ENCODE peak calls at places on chromosome 11, in nine cellular contexts. One of them, this sample, is unnamed.

GRCh38 chr11:63920126-63920869 is 3.3 kb upstream of the RCOR2 start:
- DNase-seq in IMR-90: no peak
- DNase-seq in MM.1S: no peak
- DNase-seq in heart left ventricle: peak; percentile 95
- DNase-seq in tibial artery: peak; percentile 61
- DNase-seq in testis: peak; percentile 73
- DNase-seq in adrenal gland: peak; percentile 88
- DNase-seq in lower lobe of right lung: no peak
- DNase-seq in right lobe of liver: no peak
- DNase-seq in this sample: peak; percentile 87

GRCh38 chr11:75734491-75735180 is 17.0 kb downstream of the MOGAT2 start:
- DNase-seq in IMR-90: no peak
- DNase-seq in MM.1S: peak; percentile 25
- DNase-seq in heart left ventricle: no peak
- DNase-seq in tibial artery: no peak
- DNase-seq in testis: no peak
- DNase-seq in adrenal gland: no peak
- DNase-seq in lower lobe of right lung: no peak
- DNase-seq in right lobe of liver: peak; percentile 80
- DNase-seq in this sample: no peak

GRCh38 chr11:111561801-111562325 is 21.3 kb downstream of the LAYN start:
- DNase-seq in IMR-90: peak; percentile 86
- DNase-seq in MM.1S: no peak
- DNase-seq in heart left ventricle: no peak
- DNase-seq in tibial artery: no peak
- DNase-seq in testis: no peak
- DNase-seq in adrenal gland: no peak
- DNase-seq in lower lobe of right lung: no peak
- DNase-seq in right lobe of liver: no peak
- DNase-seq in this sample: no peak

GRCh38 chr11:77074205-77074604 is 7.4 kb downstream of the CAPN5 start:
- DNase-seq in IMR-90: no peak
- DNase-seq in MM.1S: no peak
- DNase-seq in heart left ventricle: no peak
- DNase-seq in tibial artery: no peak
- DNase-seq in testis: no peak
- DNase-seq in adrenal gland: peak; percentile 30
- DNase-seq in lower lobe of right lung: peak; percentile 46
- DNase-seq in right lobe of liver: peak; percentile 40
- DNase-seq in this sample: peak; percentile 59

GRCh38 chr11:124108158-124108557 is 7.1 kb upstream of the VWA5A start:
- DNase-seq in IMR-90: peak; percentile 15
- DNase-seq in MM.1S: peak; percentile 23
- DNase-seq in heart left ventricle: no peak
- DNase-seq in tibial artery: no peak
- DNase-seq in testis: peak; percentile 26
- DNase-seq in adrenal gland: no peak
- DNase-seq in lower lobe of right lung: no peak
- DNase-seq in right lobe of liver: no peak
- DNase-seq in this sample: no peak

GRCh38 chr11:34405079-34405858 is 33.5 kb upstream of the CAT start:
- DNase-seq in IMR-90: no peak
- DNase-seq in MM.1S: no peak
- DNase-seq in heart left ventricle: no peak
- DNase-seq in tibial artery: no peak
- DNase-seq in testis: no peak
- DNase-seq in adrenal gland: peak; percentile 64
- DNase-seq in lower lobe of right lung: no peak
- DNase-seq in right lobe of liver: no peak
- DNase-seq in this sample: no peak

GRCh38 chr11:130118636-130119387 is 40.8 kb upstream of the ST14 start:
- DNase-seq in IMR-90: no peak
- DNase-seq in MM.1S: peak; percentile 52
- DNase-seq in heart left ventricle: no peak
- DNase-seq in tibial artery: no peak
- DNase-seq in testis: no peak
- DNase-seq in adrenal gland: no peak
- DNase-seq in lower lobe of right lung: no peak
- DNase-seq in right lobe of liver: no peak
- DNase-seq in this sample: no peak

GRCh38 chr11:117226388-117227385 is 5.2 kb downstream of the PCSK7 start:
- DNase-seq in IMR-90: peak; percentile 78
- DNase-seq in MM.1S: peak; percentile 74
- DNase-seq in heart left ventricle: no peak
- DNase-seq in tibial artery: no peak
- DNase-seq in testis: peak; percentile 60
- DNase-seq in adrenal gland: peak; percentile 70
- DNase-seq in lower lobe of right lung: no peak
- DNase-seq in right lobe of liver: peak; percentile 55
- DNase-seq in this sample: peak; percentile 63

GRCh38 chr11:45885921-45886721 is 670 bp downstream of the MAPK8IP1 start:
- DNase-seq in IMR-90: no peak
- DNase-seq in MM.1S: no peak
- DNase-seq in heart left ventricle: no peak
- DNase-seq in tibial artery: no peak
- DNase-seq in testis: no peak
- DNase-seq in adrenal gland: no peak
- DNase-seq in lower lobe of right lung: no peak
- DNase-seq in right lobe of liver: no peak
- DNase-seq in this sample: no peak

GRCh38 chr11:123478352-123478986 is 48.4 kb downstream of the GRAMD1B start:
- DNase-seq in IMR-90: peak; percentile 85
- DNase-seq in MM.1S: peak; percentile 56
- DNase-seq in heart left ventricle: peak; percentile 50
- DNase-seq in tibial artery: no peak
- DNase-seq in testis: peak; percentile 60
- DNase-seq in adrenal gland: peak; percentile 74
- DNase-seq in lower lobe of right lung: no peak
- DNase-seq in right lobe of liver: no peak
- DNase-seq in this sample: peak; percentile 46

GRCh38 chr11:76380161-76380976 is 563 bp downstream of the THAP12 start:
- DNase-seq in IMR-90: peak; percentile 13
- DNase-seq in MM.1S: peak; percentile 40
- DNase-seq in heart left ventricle: peak; percentile 45
- DNase-seq in tibial artery: peak; percentile 23
- DNase-seq in testis: peak; percentile 54
- DNase-seq in adrenal gland: peak; percentile 36
- DNase-seq in lower lobe of right lung: peak; percentile 62
- DNase-seq in right lobe of liver: no peak
- DNase-seq in this sample: no peak

GRCh38 chr11:81700061-81700460 is 1033.6 kb downstream of the FAM181B start:
- DNase-seq in IMR-90: no peak
- DNase-seq in MM.1S: no peak
- DNase-seq in heart left ventricle: no peak
- DNase-seq in tibial artery: no peak
- DNase-seq in testis: no peak
- DNase-seq in adrenal gland: no peak
- DNase-seq in lower lobe of right lung: no peak
- DNase-seq in right lobe of liver: no peak
- DNase-seq in this sample: no peak

GRCh38 chr11:128503231-128503991 is 83.9 kb downstream of the ETS1 start:
- DNase-seq in IMR-90: peak; percentile 96
- DNase-seq in MM.1S: no peak
- DNase-seq in heart left ventricle: no peak
- DNase-seq in tibial artery: no peak
- DNase-seq in testis: no peak
- DNase-seq in adrenal gland: no peak
- DNase-seq in lower lobe of right lung: no peak
- DNase-seq in right lobe of liver: no peak
- DNase-seq in this sample: no peak

GRCh38 chr11:9530901-9531625 is 42.4 kb upstream of the WEE1 start:
- DNase-seq in IMR-90: no peak
- DNase-seq in MM.1S: no peak
- DNase-seq in heart left ventricle: no peak
- DNase-seq in tibial artery: no peak
- DNase-seq in testis: no peak
- DNase-seq in adrenal gland: no peak
- DNase-seq in lower lobe of right lung: peak; percentile 54
- DNase-seq in right lobe of liver: no peak
- DNase-seq in this sample: no peak

GRCh38 chr11:9761441-9761945 is 97.6 kb downstream of the SWAP70 start:
- DNase-seq in IMR-90: no peak
- DNase-seq in MM.1S: no peak
- DNase-seq in heart left ventricle: no peak
- DNase-seq in tibial artery: no peak
- DNase-seq in testis: no peak
- DNase-seq in adrenal gland: no peak
- DNase-seq in lower lobe of right lung: no peak
- DNase-seq in right lobe of liver: no peak
- DNase-seq in this sample: no peak

GRCh38 chr11:64751580-64751979 is 7.6 kb upstream of the RASGRP2 start:
- DNase-seq in IMR-90: no peak
- DNase-seq in MM.1S: no peak
- DNase-seq in heart left ventricle: no peak
- DNase-seq in tibial artery: peak; percentile 10
- DNase-seq in testis: no peak
- DNase-seq in adrenal gland: no peak
- DNase-seq in lower lobe of right lung: no peak
- DNase-seq in right lobe of liver: no peak
- DNase-seq in this sample: no peak

GRCh38 chr11:1119282-1120146 is 38.2 kb upstream of the MUC5AC start:
- DNase-seq in IMR-90: no peak
- DNase-seq in MM.1S: no peak
- DNase-seq in heart left ventricle: no peak
- DNase-seq in tibial artery: peak; percentile 7
- DNase-seq in testis: no peak
- DNase-seq in adrenal gland: no peak
- DNase-seq in lower lobe of right lung: no peak
- DNase-seq in right lobe of liver: peak; percentile 39
- DNase-seq in this sample: no peak

GRCh38 chr11:96197221-96197620 is 145.8 kb downstream of the MAML2 start:
- DNase-seq in IMR-90: no peak
- DNase-seq in MM.1S: no peak
- DNase-seq in heart left ventricle: no peak
- DNase-seq in tibial artery: no peak
- DNase-seq in testis: no peak
- DNase-seq in adrenal gland: no peak
- DNase-seq in lower lobe of right lung: no peak
- DNase-seq in right lobe of liver: no peak
- DNase-seq in this sample: no peak

DNA sequence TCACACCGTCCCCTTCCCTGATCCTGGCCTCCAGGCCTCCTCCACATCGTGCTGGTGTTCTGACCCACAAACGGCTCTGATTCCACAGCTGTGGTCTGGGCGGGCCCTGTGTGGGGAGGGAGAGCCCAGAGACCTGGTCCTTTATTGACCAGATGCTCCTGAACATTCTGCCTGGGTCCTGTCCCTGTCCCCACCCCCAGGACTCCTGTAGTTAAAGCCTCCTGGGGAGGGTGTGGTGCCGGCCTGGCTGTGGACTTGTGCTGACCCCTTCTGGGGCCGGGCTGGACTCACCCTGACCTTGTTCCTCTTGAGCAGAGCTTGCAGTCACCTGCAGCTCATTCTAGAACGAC is 128.7 kb downstream of the CTTN start:
- DNase-seq in IMR-90: no peak
- DNase-seq in MM.1S: no peak
- DNase-seq in heart left ventricle: peak; percentile 9
- DNase-seq in tibial artery: no peak
- DNase-seq in testis: no peak
- DNase-seq in adrenal gland: no peak
- DNase-seq in lower lobe of right lung: peak; percentile 46
- DNase-seq in right lobe of liver: no peak
- DNase-seq in this sample: no peak
- H3K9me3 ChIP-seq in IMR-90: no peaks in the 10 kb centered on the region
- H3K9me3 ChIP-seq in MM.1S: no peaks in the 10 kb centered on the region
- H3K9me3 ChIP-seq in heart left ventricle: no peaks in the 10 kb centered on the region
- H3K9me3 ChIP-seq in tibial artery: no peaks in the 10 kb centered on the region
- H3K9me3 ChIP-seq in testis: no peaks in the 10 kb centered on the region
- H3K9me3 ChIP-seq in adrenal gland: no peaks in the 10 kb centered on the region
- H3K9me3 ChIP-seq in lower lobe of right lung: no peaks in the 10 kb centered on the region
- H3K9me3 ChIP-seq in right lobe of liver: no peaks in the 10 kb centered on the region
- H3K9me3 ChIP-seq in this sample: no peaks in the 10 kb centered on the region

GRCh38 chr11:3854977-3855807 is at the start of gene STIM1:
- DNase-seq in IMR-90: peak; percentile 90
- DNase-seq in MM.1S: peak; percentile 96
- DNase-seq in heart left ventricle: peak; percentile 97
- DNase-seq in tibial artery: peak; percentile 92
- DNase-seq in testis: peak; percentile 96
- DNase-seq in adrenal gland: peak; percentile 93
- DNase-seq in lower lobe of right lung: peak; percentile 96
- DNase-seq in right lobe of liver: peak; percentile 96
- DNase-seq in this sample: peak; percentile 98
- TF ChIP-seq CTCF in IMR-90: peak; percentile 97
- TF ChIP-seq CTCF in MM.1S: peak; percentile 92
- TF ChIP-seq CTCF in heart left ventricle: peak; percentile 96
- TF ChIP-seq CTCF in tibial artery: peak; percentile 99
- TF ChIP-seq CTCF in testis: peak; percentile 94
- TF ChIP-seq CTCF in adrenal gland: peak; percentile 99
- TF ChIP-seq CTCF in lower lobe of right lung: peak; percentile 98
- TF ChIP-seq CTCF in right lobe of liver: peak; percentile 98
- TF ChIP-seq CTCF in this sample: peak; percentile 98

DNA sequence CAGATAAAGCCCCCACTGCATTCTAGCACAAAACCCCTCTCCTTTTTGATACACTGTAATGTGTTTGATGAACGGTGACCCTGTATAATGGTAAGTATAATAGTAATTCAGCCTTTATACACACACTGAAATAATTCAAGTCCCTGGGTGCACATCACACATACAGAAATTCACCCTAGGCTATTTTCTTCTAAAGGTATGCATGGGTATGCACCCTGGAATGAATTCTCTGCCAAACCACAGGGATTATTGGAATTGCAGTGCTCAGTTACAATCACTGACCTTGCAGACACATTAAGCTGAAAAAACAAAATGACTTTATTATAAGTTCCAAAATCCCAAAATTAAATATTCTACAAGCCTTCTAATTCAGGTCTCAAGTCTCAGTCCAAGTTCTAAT is 245.9 kb upstream of the FAT3 start:
- DNase-seq in IMR-90: no peak
- DNase-seq in MM.1S: no peak
- DNase-seq in heart left ventricle: no peak
- DNase-seq in tibial artery: no peak
- DNase-seq in testis: no peak
- DNase-seq in adrenal gland: no peak
- DNase-seq in lower lobe of right lung: no peak
- DNase-seq in right lobe of liver: no peak
- DNase-seq in this sample: no peak
- H3K9me3 ChIP-seq in IMR-90: peaks cover 9% of the 10 kb centered on the region
- H3K9me3 ChIP-seq in MM.1S: no peaks in the 10 kb centered on the region
- H3K9me3 ChIP-seq in heart left ventricle: no peaks in the 10 kb centered on the region
- H3K9me3 ChIP-seq in tibial artery: no peaks in the 10 kb centered on the region
- H3K9me3 ChIP-seq in testis: no peaks in the 10 kb centered on the region
- H3K9me3 ChIP-seq in adrenal gland: no peaks in the 10 kb centered on the region
- H3K9me3 ChIP-seq in lower lobe of right lung: no peaks in the 10 kb centered on the region
- H3K9me3 ChIP-seq in right lobe of liver: no peaks in the 10 kb centered on the region
- H3K9me3 ChIP-seq in this sample: no peaks in the 10 kb centered on the region

GRCh38 chr11:3051435-3052108 is 5.7 kb downstream of the CARS1 start:
- DNase-seq in IMR-90: no peak
- DNase-seq in MM.1S: no peak
- DNase-seq in heart left ventricle: no peak
- DNase-seq in tibial artery: no peak
- DNase-seq in testis: no peak
- DNase-seq in adrenal gland: no peak
- DNase-seq in lower lobe of right lung: no peak
- DNase-seq in right lobe of liver: no peak
- DNase-seq in this sample: no peak
- TF ChIP-seq CTCF in IMR-90: peak; percentile 43
- TF ChIP-seq CTCF in MM.1S: no peak
- TF ChIP-seq CTCF in heart left ventricle: no peak
- TF ChIP-seq CTCF in tibial artery: no peak
- TF ChIP-seq CTCF in testis: no peak
- TF ChIP-seq CTCF in adrenal gland: no peak
- TF ChIP-seq CTCF in lower lobe of right lung: no peak
- TF ChIP-seq CTCF in right lobe of liver: no peak
- TF ChIP-seq CTCF in this sample: no peak

This sample was measured in pancreas.